ENCODE peak calls at places on chromosome 20, in five cellular contexts. B is putamen, M is substantia nigra, N is pons, F is NCI-H2107. H is an unnamed sample.

GRCh38 chr20:48754269-48754668 is 73.5 kb downstream of the PREX1 start:
- DNase-seq in B (no peak), M (no peak), N (no peak), F (peak), H (no peak)

GRCh38 chr20:50371878-50372769 is 138.1 kb upstream of the PTPN1 start:
- DNase-seq in B (no peak), M (no peak), N (no peak), F (no peak), H (no peak)

GRCh38 chr20:63150911-63151531 is 64.9 kb downstream of the YTHDF1 start:
- DNase-seq in B (no peak), M (no peak), N (no peak), F (no peak), H (no peak)

GRCh38 chr20:25563362-25563761 is 22.0 kb downstream of the NINL start:
- DNase-seq in B (no peak), M (no peak), N (no peak), F (no peak), H (no peak)

GRCh38 chr20:50611128-50611810 is 80.1 kb downstream of the RIPOR3 start:
- DNase-seq in B (no peak), M (no peak), N (no peak), F (no peak), H (no peak)

GRCh38 chr20:29299811-29300578 is 1957.5 kb upstream of the DEFB115 start:
- DNase-seq in B (no peak), M (no peak), N (no peak), F (no peak), H (no peak)

GRCh38 chr20:41738584-41739193 is 120.5 kb upstream of the CHD6 start:
- DNase-seq in B (peak), M (peak), N (peak), F (peak), H (no peak)

GRCh38 chr20:4765681-4766080 is 44.0 kb downstream of the PRND start:
- DNase-seq in B (no peak), M (no peak), N (no peak), F (no peak), H (no peak)

GRCh38 chr20:57266251-57267157 is at the start of gene BMP7:
- DNase-seq in B (peak), M (peak), N (peak), F (no peak), H (no peak)

GRCh38 chr20:44961868-44962267 is 1.7 kb upstream of the TOMM34 start:
- DNase-seq in B (no peak), M (no peak), N (no peak), F (no peak), H (no peak)

GRCh38 chr20:53402233-53403005 is 191.2 kb downstream of the ZNF217 start:
- DNase-seq in B (no peak), M (no peak), N (no peak), F (no peak), H (no peak)

GRCh38 chr20:44398303-44398702 is 42.8 kb downstream of the HNF4A start:
- DNase-seq in B (no peak), M (no peak), N (no peak), F (no peak), H (no peak)

GRCh38 chr20:20010639-20011500 is 6.3 kb upstream of the NAA20 start:
- DNase-seq in B (no peak), M (no peak), N (peak), F (no peak), H (no peak)

GRCh38 chr20:39097889-39098288 is 135.7 kb downstream of the DHX35 start:
- DNase-seq in B (no peak), M (no peak), N (no peak), F (no peak), H (no peak)

GRCh38 chr20:62914970-62915457 is 11.3 kb downstream of the DIDO1 start:
- DNase-seq in B (no peak), M (no peak), N (peak), F (no peak), H (no peak)

GRCh38 chr20:1391640-1392442 is 1.0 kb downstream of the FKBP1A start:
- DNase-seq in B (no peak), M (no peak), N (peak), F (no peak), H (no peak)

GRCh38 chr20:329851-330232 is 4.5 kb downstream of the SOX12 start:
- DNase-seq in B (no peak), M (no peak), N (no peak), F (no peak), H (no peak)

GRCh38 chr20:25277051-25277801 is 29.3 kb downstream of the PYGB start:
- DNase-seq in B (no peak), M (no peak), N (no peak), F (no peak), H (no peak)

GRCh38 chr20:63533871-63534393 is 3.2 kb downstream of the PTK6 start:
- DNase-seq in B (no peak), M (no peak), N (no peak), F (no peak), H (no peak)

GRCh38 chr20:12535316-12535715 is 473.5 kb upstream of the SPTLC3 start:
- DNase-seq in B (no peak), M (no peak), N (no peak), F (peak), H (no peak)

GRCh38 chr20:642398-643174 is 10.4 kb downstream of the SRXN1 start:
- DNase-seq in B (no peak), M (no peak), N (no peak), F (no peak), H (no peak)

GRCh38 chr20:16263582-16263981 is 309.7 kb downstream of the KIF16B start:
- DNase-seq in B (no peak), M (no peak), N (no peak), F (no peak), H (no peak)

GRCh38 chr20:62066339-62066982 is 780 bp upstream of the TAF4 start:
- DNase-seq in B (peak), M (peak), N (peak), F (peak), H (peak)